ENCODE peak calls at places on chromosome 3, in nine cellular contexts. D is IMR-90, C is upper lobe of right lung, J is transverse colon, F is fibroblast of lung, M is ovary, R is PC-3, G is heart left ventricle, W is heart right ventricle. Y is an unnamed sample. For H3K36me3, the result is how much of the 10 kb centered on the place peaks cover.

GRCh38 chr3:168081856-168082255 is 13.9 kb downstream of the GOLIM4 start:
- DNase-seq in D (no peak), C (no peak), J (no peak), F (no peak), M (no peak), R (no peak), G (no peak), W (no peak), Y (no peak)

GRCh38 chr3:87088366-87088983 is 97.5 kb upstream of the VGLL3 start:
- DNase-seq in D (no peak), C (no peak), J (no peak), F (no peak), M (no peak), R (no peak), G (no peak), W (no peak), Y (no peak)

GRCh38 chr3:122356402-122356801 is 26.6 kb downstream of the MIX23 start:
- DNase-seq in D (peak), C (peak), J (peak), F (peak), M (peak), R (peak), G (no peak), W (peak), Y (no peak)

GRCh38 chr3:56980283-56980682 is 80.2 kb upstream of the SPATA12 start:
- DNase-seq in D (no peak), C (no peak), J (no peak), F (no peak), M (no peak), R (no peak), G (no peak), W (no peak), Y (no peak)

GRCh38 chr3:69671082-69671952 is 67.9 kb upstream of the MITF start:
- DNase-seq in D (peak), C (no peak), J (no peak), F (peak), M (no peak), R (peak), G (peak), W (no peak), Y (no peak)

GRCh38 chr3:44468572-44469520 is 8.6 kb downstream of the ZNF445 start:
- DNase-seq in D (peak), C (no peak), J (no peak), F (peak), M (no peak), R (peak), G (no peak), W (no peak), Y (peak)

GRCh38 chr3:133292251-133292650 is 107.6 kb upstream of the BFSP2 start:
- DNase-seq in D (no peak), C (no peak), J (no peak), F (no peak), M (no peak), R (no peak), G (no peak), W (no peak), Y (no peak)

GRCh38 chr3:140334105-140334504 is 343.8 kb upstream of the TRIM42 start:
- DNase-seq in D (no peak), C (no peak), J (no peak), F (no peak), M (no peak), R (no peak), G (no peak), W (no peak), Y (no peak)

GRCh38 chr3:196712514-196713413 is 587 bp downstream of the PIGX start:
- DNase-seq in D (peak), C (peak), J (peak), F (peak), M (peak), R (no peak), G (peak), W (peak), Y (no peak)

GRCh38 chr3:11655188-11655928 is 11.6 kb upstream of the VGLL4 start:
- DNase-seq in D (no peak), C (no peak), J (no peak), F (no peak), M (no peak), R (peak), G (no peak), W (no peak), Y (no peak)

GRCh38 chr3:140265269-140265668 is 330.3 kb downstream of the CLSTN2 start:
- DNase-seq in D (no peak), C (no peak), J (no peak), F (no peak), M (no peak), R (no peak), G (no peak), W (no peak), Y (no peak)

GRCh38 chr3:114827495-114827894 is 319.6 kb downstream of the ZBTB20 start:
- DNase-seq in D (peak), C (no peak), J (no peak), F (peak), M (no peak), R (peak), G (no peak), W (no peak), Y (no peak)

GRCh38 chr3:186628756-186629155 is 11.4 kb upstream of the FETUB start:
- DNase-seq in D (no peak), C (no peak), J (no peak), F (no peak), M (no peak), R (no peak), G (no peak), W (no peak), Y (no peak)

GRCh38 chr3:111915905-111916304 is 56.8 kb downstream of the PHLDB2 start:
- DNase-seq in D (no peak), C (no peak), J (no peak), F (peak), M (no peak), R (no peak), G (no peak), W (no peak), Y (no peak)

GRCh38 chr3:123481071-123481470 is 32.2 kb upstream of the ADCY5 start:
- DNase-seq in D (no peak), C (no peak), J (no peak), F (no peak), M (no peak), R (no peak), G (no peak), W (no peak), Y (no peak)

GRCh38 chr3:146125946-146126345 is 35.0 kb downstream of the PLOD2 start:
- DNase-seq in D (peak), C (no peak), J (no peak), F (peak), M (no peak), R (peak), G (no peak), W (no peak), Y (peak)

GRCh38 chr3:122576174-122576940 is 1.1 kb upstream of the PARP15 start:
- DNase-seq in D (no peak), C (no peak), J (no peak), F (no peak), M (no peak), R (no peak), G (no peak), W (no peak), Y (no peak)

GRCh38 chr3:156665296-156665695 is 9.1 kb upstream of the TIPARP start:
- DNase-seq in D (peak), C (no peak), J (no peak), F (peak), M (no peak), R (peak), G (no peak), W (no peak), Y (no peak)

GRCh38 chr3:57627976-57628375 is 30.8 kb upstream of the ARF4 start:
- DNase-seq in D (no peak), C (no peak), J (no peak), F (peak), M (no peak), R (no peak), G (no peak), W (no peak), Y (no peak)

GRCh38 chr3:195149292-195149691 is 121.7 kb downstream of the XXYLT1 start:
- DNase-seq in D (no peak), C (no peak), J (no peak), F (no peak), M (no peak), R (no peak), G (no peak), W (no peak), Y (no peak)
- H3K4me3 ChIP-seq in D (no peak), C (peak), J (no peak), F (no peak), M (no peak), R (no peak), G (no peak), W (no peak), Y (no peak)

GRCh38 chr3:63911901-63912767 is at the start of gene SCAANT1:
- DNase-seq in D (peak), C (peak), J (peak), F (peak), M (peak), R (peak), G (peak), W (peak), Y (peak)
- TF ChIP-seq CTCF in D (peak), C (no peak), J (peak), F (no peak), M (peak), R (no peak), G (peak), W (no peak), Y (no peak)

GRCh38 chr3:179706233-179706632 is 53.4 kb downstream of the USP13 start:
- DNase-seq in D (peak), C (no peak), J (no peak), F (peak), M (no peak), R (no peak), G (no peak), W (no peak), Y (no peak)
- H3K36me3 ChIP-seq in D (under half), C (under half), J (under half), F (under half), M (under half), R (under half), G (under half), W (under half), Y (under half)

GRCh38 chr3:119207512-119207875 is 33.2 kb downstream of the B4GALT4 start:
- DNase-seq in D (no peak), C (no peak), J (no peak), F (no peak), M (no peak), R (no peak), G (no peak), W (no peak), Y (no peak)
- H3K4me3 ChIP-seq in D (no peak), C (no peak), J (no peak), F (no peak), M (no peak), R (no peak), G (no peak), W (no peak), Y (no peak)

GRCh38 chr3:72383230-72383629 is 465.0 kb downstream of the SHQ1 start:
- DNase-seq in D (no peak), C (no peak), J (no peak), F (no peak), M (no peak), R (no peak), G (no peak), W (no peak), Y (no peak)
- TF ChIP-seq CTCF in D (no peak), C (no peak), J (no peak), F (no peak), M (no peak), R (no peak), G (no peak), W (no peak), Y (no peak)

GRCh38 chr3:15726881-15727280 is 70.9 kb downstream of the ANKRD28 start:
- DNase-seq in D (no peak), C (no peak), J (no peak), F (no peak), M (no peak), R (no peak), G (no peak), W (no peak), Y (no peak)
- H3K36me3 ChIP-seq in D (under half), C (under half), J (under half), F (under half), M (under half), R (under half), G (under half), W (under half), Y (under half)

DNA sequence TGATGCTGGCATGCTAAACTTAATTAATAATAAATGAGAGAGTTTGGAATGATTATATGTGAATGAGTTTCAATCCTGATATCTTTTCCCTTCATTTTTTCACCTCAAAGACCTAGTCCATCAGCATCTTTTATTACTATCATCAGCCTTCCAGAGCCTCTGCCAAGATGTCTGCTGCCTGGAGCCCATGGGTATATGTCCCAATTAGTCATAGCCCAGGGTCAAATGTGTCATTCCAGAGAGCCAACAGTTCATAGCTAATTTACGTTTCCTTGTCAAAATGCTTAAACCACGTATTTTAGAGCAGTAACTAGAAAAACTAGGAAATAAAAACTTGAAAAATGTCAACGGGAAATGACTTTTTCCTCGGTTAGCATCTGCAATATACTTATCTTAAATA is 457.9 kb downstream of the SI start:
- DNase-seq in D (no peak), C (no peak), J (no peak), F (no peak), M (no peak), R (peak), G (no peak), W (no peak), Y (no peak)
- H3K4me3 ChIP-seq in D (no peak), C (no peak), J (no peak), F (no peak), M (no peak), R (no peak), G (no peak), W (no peak), Y (no peak)

GRCh38 chr3:4977889-4978258 is 1.4 kb upstream of the BHLHE40 start:
- DNase-seq in D (no peak), C (no peak), J (no peak), F (no peak), M (no peak), R (no peak), G (no peak), W (no peak), Y (no peak)
- TF ChIP-seq CTCF in D (peak), C (no peak), J (no peak), F (no peak), M (no peak), R (no peak), G (peak), W (no peak), Y (no peak)

GRCh38 chr3:148081926-148082325 is 615.8 kb upstream of the AGTR1 start:
- DNase-seq in D (no peak), C (no peak), J (no peak), F (no peak), M (no peak), R (no peak), G (no peak), W (no peak), Y (no peak)
- H3K36me3 ChIP-seq in D (under half), C (under half), J (under half), F (under half), M (under half), R (under half), G (under half), W (under half), Y (under half)

Y was measured in kidney epithelial cell.